ENCODE peak calls at places on chromosomes 1 and 21, in ten cellular contexts. V, K, C, P, N, X, E, Y, W and D are unnamed samples.

GRCh38 chr1:203202431-203203245 is 16.1 kb upstream of the CHI3L1 start:
- DNase-seq in E (peak), C (peak), P (no peak), N (no peak), X (peak), V (peak), Y (peak), K (peak), W (no peak), D (peak)

GRCh38 chr1:175373786-175374623 is 181.4 kb upstream of the KIAA0040 start:
- DNase-seq in X (no peak), K (no peak), E (no peak), P (peak), N (no peak), W (no peak), V (no peak), Y (peak), C (no peak), D (peak)

GRCh38 chr1:204623365-204623893 is 62.1 kb downstream of the LRRN2 start:
- DNase-seq in P (no peak), N (no peak), Y (peak), C (no peak), X (no peak), K (no peak), W (no peak), E (peak), V (no peak), D (peak)

GRCh38 chr1:49102752-49103151 is 326.1 kb upstream of the BEND5 start:
- DNase-seq in V (no peak), X (no peak), N (no peak), W (no peak), P (no peak), Y (peak), K (no peak), E (no peak), C (peak), D (peak)

GRCh38 chr1:52629021-52629643 is 3.8 kb upstream of the SHISAL2A start:
- DNase-seq in N (no peak), C (no peak), E (peak), V (no peak), X (no peak), W (peak), Y (no peak), K (no peak), P (peak), D (no peak)

GRCh38 chr1:240649733-240650700 is 38.1 kb upstream of the GREM2 start:
- DNase-seq in K (no peak), N (no peak), W (no peak), P (no peak), V (no peak), C (no peak), X (no peak), E (no peak), Y (no peak), D (no peak)

GRCh38 chr1:43722825-43723224 is 15.5 kb downstream of the ST3GAL3 start:
- DNase-seq in C (no peak), W (no peak), E (no peak), N (no peak), P (no peak), X (no peak), Y (no peak), K (no peak), V (no peak), D (no peak)

GRCh38 chr1:230303822-230304221 is 122.3 kb downstream of the PGBD5 start:
- DNase-seq in E (peak), C (peak), Y (peak), V (no peak), P (no peak), X (peak), N (no peak), K (no peak), W (no peak), D (no peak)

GRCh38 chr21:33374874-33375644 is 28.2 kb upstream of the IFNGR2 start:
- DNase-seq in K (no peak), V (no peak), X (no peak), P (no peak), C (no peak), Y (no peak), E (no peak), N (no peak), W (no peak), D (no peak)

GRCh38 chr1:179228783-179229213 is 679 bp downstream of the ABL2 start:
- DNase-seq in E (peak), K (peak), P (peak), W (no peak), N (no peak), Y (no peak), C (peak), X (no peak), V (peak), D (peak)

GRCh38 chr1:65788762-65789161 is 3.9 kb upstream of the PDE4B start:
- DNase-seq in E (no peak), V (no peak), W (no peak), X (no peak), Y (no peak), N (no peak), C (no peak), K (no peak), P (no peak), D (no peak)

GRCh38 chr1:154405762-154406571 is 824 bp downstream of the IL6R start:
- DNase-seq in E (peak), C (peak), K (peak), Y (peak), V (peak), P (peak), X (peak), N (no peak), W (peak), D (peak)

GRCh38 chr1:43821471-43821870 is 112.1 kb upstream of the ARTN start:
- DNase-seq in C (no peak), P (no peak), V (no peak), Y (no peak), N (no peak), K (no peak), X (no peak), W (no peak), E (no peak), D (no peak)

GRCh38 chr1:235127774-235128452 is 724 bp downstream of the TOMM20 start:
- DNase-seq in Y (no peak), P (no peak), X (no peak), K (no peak), N (no peak), E (no peak), V (no peak), C (peak), W (no peak), D (peak)

GRCh38 chr1:182340233-182341058 is 51.1 kb downstream of the GLUL start:
- DNase-seq in Y (no peak), X (no peak), P (no peak), E (no peak), W (no peak), C (peak), V (peak), N (no peak), K (no peak), D (no peak)

GRCh38 chr1:21022279-21023040 is 154.2 kb downstream of the EIF4G3 start:
- DNase-seq in V (no peak), E (peak), Y (peak), N (peak), C (peak), W (no peak), X (peak), P (no peak), K (no peak), D (peak)

GRCh38 chr1:170732262-170732595 is 68.3 kb downstream of the PRRX1 start:
- DNase-seq in N (no peak), C (peak), E (peak), K (no peak), P (no peak), Y (peak), V (no peak), X (no peak), W (no peak), D (no peak)

GRCh38 chr1:2203671-2204383 is 9.3 kb upstream of the FAAP20 start:
- DNase-seq in W (no peak), C (no peak), Y (no peak), X (no peak), K (no peak), V (peak), E (no peak), N (no peak), P (no peak), D (no peak)

GRCh38 chr1:154726443-154726842 is 118.5 kb upstream of the ADAR start:
- DNase-seq in V (no peak), K (no peak), X (no peak), C (no peak), Y (no peak), P (no peak), E (no peak), W (no peak), N (peak), D (no peak)

GRCh38 chr1:76075188-76075489 is 593 bp downstream of the ST6GALNAC3 start:
- DNase-seq in E (no peak), V (no peak), C (no peak), X (no peak), W (no peak), Y (no peak), K (no peak), P (no peak), N (no peak), D (no peak)

DNA sequence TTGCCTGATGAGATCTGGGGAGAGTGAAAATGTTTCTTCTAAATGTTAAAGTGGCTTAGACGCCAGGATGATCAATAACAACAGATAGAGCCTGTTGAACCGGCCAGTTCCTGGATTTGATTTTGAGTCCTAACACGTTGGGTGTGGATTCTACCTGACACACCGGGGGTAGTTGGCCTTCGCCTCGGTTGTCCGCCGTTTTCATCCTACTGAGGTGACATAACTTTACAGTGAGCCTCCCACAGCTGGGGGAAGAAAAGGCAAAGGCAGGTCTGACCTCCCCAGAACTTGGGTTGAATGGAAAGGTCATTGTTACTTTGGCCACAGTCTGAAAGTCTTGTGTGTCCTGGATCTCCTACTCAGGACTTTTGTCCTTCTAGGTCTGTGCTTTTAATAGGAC is 1.1 kb downstream of the PGD start:
- DNase-seq in Y (no peak), C (no peak), X (no peak), V (no peak), E (no peak), W (no peak), P (no peak), K (no peak), N (no peak), D (no peak)
- H3K4me3 ChIP-seq in Y (peak), C (peak), X (peak), V (peak), E (peak), W (peak), P (peak), K (peak), N (peak), D (peak)

GRCh38 chr21:41171210-41171609 is 3.2 kb downstream of the BACE2 start:
- DNase-seq in W (no peak), N (no peak), P (no peak), E (no peak), V (no peak), Y (peak), C (no peak), X (no peak), K (peak), D (peak)

GRCh38 chr21:41168391-41169257 is 664 bp downstream of the BACE2 start:
- DNase-seq in W (peak), N (no peak), X (peak), C (peak), V (peak), E (peak), Y (peak), K (peak), P (peak), D (peak)

GRCh38 chr21:41170442-41170841 is 2.5 kb downstream of the BACE2 start:
- DNase-seq in C (peak), E (peak), Y (peak), K (peak), W (no peak), P (no peak), N (no peak), V (peak), X (no peak), D (peak)

GRCh38 chr21:41169258-41169576 is 1.3 kb downstream of the BACE2 start:
- DNase-seq in P (no peak), Y (no peak), K (no peak), E (no peak), V (no peak), N (no peak), X (no peak), C (no peak), W (no peak), D (no peak)

GRCh38 chr21:41169701-41170100 is 1.7 kb downstream of the BACE2 start:
- DNase-seq in K (no peak), N (no peak), Y (peak), W (no peak), P (no peak), E (no peak), C (no peak), V (no peak), X (no peak), D (no peak)
- TF ChIP-seq CTCF in K (no peak), N (no peak), Y (no peak), W (no peak), P (no peak), E (no peak), C (no peak), V (no peak), X (no peak), D (no peak)

DNA sequence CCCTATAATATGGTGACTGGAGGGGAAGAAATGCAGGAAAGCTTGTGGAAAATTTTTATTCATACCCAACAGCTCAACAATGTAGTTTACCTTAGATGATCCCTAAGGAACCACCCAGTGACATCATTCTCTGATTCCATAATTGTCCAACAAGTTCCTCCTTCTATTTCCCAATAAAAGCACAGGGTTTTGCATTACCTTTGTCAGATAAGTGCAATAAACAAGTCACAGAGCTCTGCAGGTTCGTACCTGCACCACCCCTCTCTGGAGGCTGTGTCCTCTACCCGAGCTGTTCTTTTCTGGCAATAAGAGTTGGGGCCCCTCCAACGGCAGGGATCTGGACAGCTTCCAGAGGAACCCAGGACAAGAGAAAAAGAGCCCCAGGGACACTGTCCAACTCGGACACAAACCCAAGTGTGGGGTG is 38.9 kb downstream of the RCAN1 start:
- DNase-seq in N (no peak), X (no peak), Y (peak), C (peak), W (no peak), E (peak), P (no peak), V (peak), K (peak), D (no peak)
- H3K4me3 ChIP-seq in N (no peak), X (no peak), Y (no peak), C (no peak), W (no peak), E (no peak), P (no peak), V (no peak), K (no peak), D (no peak)

GRCh38 chr21:45859762-45860357 is 121.7 kb upstream of the COL6A1 start:
- DNase-seq in P (no peak), W (no peak), Y (no peak), N (no peak), E (no peak), K (no peak), C (no peak), V (no peak), X (no peak), D (no peak)
- TF ChIP-seq CTCF in P (no peak), W (no peak), Y (no peak), N (no peak), E (no peak), K (no peak), C (no peak), V (no peak), X (no peak), D (no peak)

GRCh38 chr1:41955461-41956159 is 36.9 kb upstream of the HIVEP3 start:
- DNase-seq in E (peak), C (peak), W (no peak), K (no peak), P (no peak), V (no peak), X (no peak), N (peak), Y (peak), D (peak)
- H3K4me3 ChIP-seq in E (no peak), C (no peak), W (no peak), K (no peak), P (no peak), V (no peak), X (no peak), N (no peak), Y (no peak), D (no peak)

GRCh38 chr1:36176151-36176949 is 20.4 kb downstream of the MAP7D1 start:
- DNase-seq in N (no peak), K (peak), Y (no peak), X (no peak), C (no peak), E (no peak), P (peak), V (peak), W (no peak), D (no peak)
- TF ChIP-seq CTCF in N (no peak), K (peak), Y (no peak), X (peak), C (no peak), E (no peak), P (no peak), V (peak), W (no peak), D (no peak)